ENCODE peak calls at places on chromosomes 16 and 17, in eight cellular contexts. W, D, N, E, Q, M, G and S are unnamed samples.

GRCh38 chr17:64441772-64442549 is 7.0 kb upstream of the MILR1 start:
- DNase-seq in N (no peak), G (no peak), W (no peak), Q (no peak), E (peak), M (no peak), D (peak), S (peak)

GRCh38 chr17:39225308-39225973 is at the start of gene STAC2:
- DNase-seq in E (no peak), W (peak), N (no peak), D (no peak), G (no peak), Q (no peak), M (no peak), S (no peak)

GRCh38 chr16:57747091-57747490 is 11.5 kb downstream of the KATNB1 start:
- DNase-seq in Q (no peak), N (no peak), G (no peak), E (no peak), M (no peak), D (no peak), W (no peak), S (no peak)

GRCh38 chr17:10384175-10384574 is 11.4 kb upstream of the MYH13 start:
- DNase-seq in W (no peak), N (no peak), G (no peak), E (no peak), M (no peak), Q (no peak), D (no peak), S (no peak)

GRCh38 chr16:54651851-54652770 is 278.6 kb upstream of the IRX5 start:
- DNase-seq in G (no peak), E (no peak), Q (no peak), N (no peak), D (no peak), W (no peak), M (no peak), S (no peak)

GRCh38 chr17:2893422-2893914 is 97.2 kb downstream of the RAP1GAP2 start:
- DNase-seq in M (no peak), W (no peak), Q (peak), N (no peak), E (no peak), D (no peak), G (no peak), S (no peak)

GRCh38 chr17:4499431-4500187 is 928 bp downstream of the SPNS2 start:
- DNase-seq in M (no peak), N (peak), D (peak), W (peak), Q (peak), E (peak), G (no peak), S (no peak)

GRCh38 chr16:797120-797420 is 3.5 kb downstream of the GNG13 start:
- DNase-seq in D (no peak), Q (no peak), N (no peak), W (no peak), E (no peak), M (no peak), G (no peak), S (peak)

GRCh38 chr17:35605753-35606152 is 18.6 kb downstream of the AP2B1 start:
- DNase-seq in W (no peak), N (no peak), Q (no peak), D (no peak), M (no peak), G (no peak), E (no peak), S (no peak)

GRCh38 chr17:42017866-42018200 is 594 bp upstream of the DNAJC7 start:
- DNase-seq in Q (no peak), W (no peak), N (no peak), M (no peak), D (no peak), G (no peak), E (no peak), S (no peak)

GRCh38 chr17:68294196-68294555 is 2.9 kb downstream of the ARSG start:
- DNase-seq in E (no peak), W (no peak), D (no peak), G (no peak), Q (no peak), N (no peak), M (no peak), S (peak)

GRCh38 chr17:29292071-29292991 is 1.6 kb downstream of the NUFIP2 start:
- DNase-seq in Q (peak), E (peak), D (peak), N (no peak), W (peak), G (peak), M (no peak), S (peak)

GRCh38 chr16:76038097-76038496 is 239.1 kb upstream of the CNTNAP4 start:
- DNase-seq in G (no peak), Q (no peak), W (no peak), D (no peak), E (no peak), N (no peak), M (no peak), S (no peak)

GRCh38 chr16:2025251-2025650 is 1.5 kb upstream of the NHERF2 start:
- DNase-seq in G (no peak), E (no peak), N (no peak), W (no peak), D (no peak), M (no peak), Q (no peak), S (no peak)

GRCh38 chr17:36934759-36935630 is 2.3 kb upstream of the LHX1 start:
- DNase-seq in Q (no peak), D (no peak), M (no peak), N (no peak), W (peak), G (no peak), E (no peak), S (no peak)